ENCODE peak calls at places on chromosome 13, in four cellular contexts. R is CD4-positive, alpha-beta T cell; K is activated T-helper 1 cell treated with anti-CD3 and anti-CD28 coated beads, Interleukin-2, amount 50 U/mL, for 16 hours; I is stimulated activated naive CD8-positive, alpha-beta T cell treated with anti-CD3 and anti-CD28 coated beads, Interleukin-15, Interleukin-2, amounts not matched to agents 100 U/mL and 50 U/mL, for 24 hours. Y is an unnamed sample.

GRCh38 chr13:94079876-94080275 is 399.6 kb downstream of the DCT start:
- DNase-seq in K (no peak), R (no peak), I (no peak), Y (no peak)

GRCh38 chr13:91406619-91407018 is 8.2 kb downstream of the GPC5 start:
- DNase-seq in K (no peak), I (peak), R (no peak), Y (peak)

GRCh38 chr13:56864451-56864850 is 276.3 kb upstream of the PRR20A start:
- DNase-seq in I (no peak), K (no peak), R (no peak), Y (no peak)

GRCh38 chr13:98826156-98826555 is 73.7 kb upstream of the SLC15A1 start:
- DNase-seq in R (no peak), I (no peak), K (no peak), Y (no peak)

GRCh38 chr13:110047511-110047910 is 259.4 kb downstream of the COL4A1 start:
- DNase-seq in I (no peak), R (no peak), K (no peak), Y (peak)

GRCh38 chr13:29402168-29402621 is 193.3 kb downstream of the SLC7A1 start:
- DNase-seq in R (no peak), K (no peak), I (no peak), Y (peak)

GRCh38 chr13:49214917-49215376 is 5.2 kb upstream of the MLNR start:
- DNase-seq in I (peak), R (peak), K (no peak), Y (peak)

GRCh38 chr13:97113231-97114001 is 108.7 kb upstream of the MBNL2 start:
- DNase-seq in K (no peak), I (no peak), R (no peak), Y (no peak)

GRCh38 chr13:113350938-113351335 is 13.0 kb downstream of the GRTP1 start:
- DNase-seq in K (no peak), I (no peak), R (no peak), Y (no peak)

GRCh38 chr13:86831084-86831483 is 840.1 kb upstream of the SLITRK5 start:
- DNase-seq in K (no peak), R (no peak), I (no peak), Y (no peak)

GRCh38 chr13:45925151-45925550 is 73.6 kb upstream of the SIAH3 start:
- DNase-seq in I (no peak), R (no peak), K (no peak), Y (no peak)

GRCh38 chr13:99884913-99885312 is 86.7 kb downstream of the ZIC5 start:
- DNase-seq in I (no peak), R (no peak), K (no peak), Y (no peak)

GRCh38 chr13:25097426-25097825 is 1.5 kb downstream of the PABPC3 start:
- DNase-seq in R (no peak), I (no peak), K (no peak), Y (no peak)

GRCh38 chr13:39417643-39418042 is 185.3 kb downstream of the LHFPL6 start:
- DNase-seq in I (no peak), K (no peak), R (no peak), Y (peak)

Y was measured in M059J.